ENCODE peak calls at places on chromosomes 5 and 9, in ten cellular contexts. Z, K, I, R, H, J, U, C, X and G are unnamed samples.

GRCh38 chr5:82156876-82157275 is 121.3 kb downstream of the RPS23 start:
- DNase-seq in Z (no peak), X (no peak), I (peak), U (no peak), R (no peak), K (no peak), J (no peak), H (no peak), C (no peak), G (no peak)

GRCh38 chr5:110092955-110093785 is 403.4 kb downstream of the MAN2A1 start:
- DNase-seq in H (no peak), U (no peak), I (peak), J (no peak), Z (no peak), C (no peak), X (no peak), K (no peak), R (no peak), G (no peak)

GRCh38 chr5:163478126-163478981 is 17.9 kb downstream of the HMMR start:
- DNase-seq in R (no peak), X (no peak), H (no peak), Z (no peak), I (no peak), U (no peak), K (peak), J (no peak), C (no peak), G (peak)

GRCh38 chr5:39284552-39284951 is 65.2 kb upstream of the FYB1 start:
- DNase-seq in I (no peak), H (no peak), R (no peak), C (no peak), K (no peak), U (no peak), X (no peak), Z (no peak), J (no peak), G (no peak)

GRCh38 chr9:95307538-95307937 is 10.0 kb downstream of the FANCC start:
- DNase-seq in X (no peak), K (no peak), H (no peak), I (no peak), Z (no peak), C (no peak), R (no peak), U (no peak), J (no peak), G (no peak)

GRCh38 chr5:37685211-37685610 is 154.6 kb downstream of the GDNF start:
- DNase-seq in K (no peak), C (no peak), J (no peak), X (no peak), H (no peak), R (no peak), Z (no peak), U (no peak), I (no peak), G (no peak)

GRCh38 chr5:37533851-37534250 is 154.7 kb downstream of the WDR70 start:
- DNase-seq in J (no peak), K (peak), H (no peak), U (no peak), Z (no peak), I (no peak), R (no peak), C (no peak), X (no peak), G (no peak)

GRCh38 chr5:117888688-117889087 is 1099.7 kb downstream of the DTWD2 start:
- DNase-seq in X (no peak), Z (no peak), U (peak), I (no peak), C (no peak), H (no peak), K (no peak), R (no peak), J (no peak), G (no peak)

GRCh38 chr5:57174128-57174849 is 430 bp downstream of the GPBP1 start:
- DNase-seq in H (peak), J (no peak), R (peak), I (peak), X (no peak), K (peak), Z (no peak), U (peak), C (no peak), G (no peak)

GRCh38 chr5:67813879-67814539 is 401.5 kb upstream of the PIK3R1 start:
- DNase-seq in J (no peak), X (no peak), U (no peak), K (no peak), H (no peak), R (no peak), C (no peak), Z (no peak), I (no peak), G (no peak)

GRCh38 chr5:158514353-158514960 is 585.3 kb downstream of the EBF1 start:
- DNase-seq in X (no peak), J (no peak), C (no peak), Z (no peak), H (no peak), R (no peak), U (no peak), I (no peak), K (peak), G (no peak)

GRCh38 chr9:30670805-30671562 is 1713.5 kb upstream of the ACO1 start:
- DNase-seq in X (no peak), U (no peak), R (no peak), J (no peak), H (no peak), Z (peak), I (no peak), K (no peak), C (no peak), G (no peak)

GRCh38 chr5:171681667-171682066 is 104.0 kb upstream of the SMIM23 start:
- DNase-seq in U (no peak), R (no peak), K (peak), Z (no peak), X (no peak), I (no peak), J (no peak), H (no peak), C (no peak), G (no peak)

GRCh38 chr5:169300468-169301385 is at the start of gene SLIT3:
- DNase-seq in J (no peak), H (no peak), C (peak), X (no peak), R (no peak), K (peak), Z (peak), U (peak), I (peak), G (peak)

GRCh38 chr9:92342825-92343488 is 17.2 kb downstream of the CENPP start:
- DNase-seq in K (no peak), C (no peak), X (no peak), H (no peak), R (no peak), U (no peak), I (no peak), J (no peak), Z (no peak), G (no peak)

GRCh38 chr9:98846081-98846480 is 38.6 kb downstream of the GALNT12 start:
- DNase-seq in U (no peak), I (no peak), K (no peak), Z (no peak), C (no peak), R (no peak), H (no peak), J (no peak), X (no peak), G (no peak)

GRCh38 chr9:120386390-120387131 is 193.4 kb downstream of the CDK5RAP2 start:
- DNase-seq in C (no peak), R (no peak), X (no peak), J (peak), U (no peak), H (no peak), I (no peak), K (no peak), Z (no peak), G (no peak)

GRCh38 chr9:70403618-70404025 is 10.8 kb downstream of the KLF9 start:
- DNase-seq in Z (no peak), U (no peak), X (no peak), K (no peak), C (no peak), R (no peak), I (no peak), J (no peak), H (no peak), G (no peak)

GRCh38 chr5:124736814-124737186 is 9.6 kb downstream of the ZNF608 start:
- DNase-seq in I (no peak), J (no peak), R (no peak), U (no peak), X (no peak), C (no peak), Z (no peak), K (no peak), H (no peak), G (no peak)

GRCh38 chr9:74236857-74237256 is 260.3 kb upstream of the RORB start:
- DNase-seq in Z (no peak), C (no peak), H (no peak), R (no peak), K (no peak), I (no peak), J (no peak), X (no peak), U (no peak), G (no peak)

GRCh38 chr5:139038618-139039305 is 159.4 kb downstream of the SIL1 start:
- DNase-seq in X (no peak), J (no peak), H (no peak), C (no peak), U (no peak), Z (no peak), K (no peak), R (no peak), I (peak), G (no peak)

GRCh38 chr5:177194278-177194677 is 60.7 kb downstream of the NSD1 start:
- DNase-seq in K (peak), U (no peak), J (no peak), R (no peak), I (peak), C (no peak), Z (no peak), X (no peak), H (no peak), G (peak)

GRCh38 chr9:95182854-95183563 is 134.5 kb downstream of the FANCC start:
- DNase-seq in K (peak), I (peak), H (no peak), C (no peak), U (no peak), J (no peak), Z (no peak), R (no peak), X (no peak), G (no peak)

GRCh38 chr9:134268308-134268724 is 57.9 kb upstream of the RXRA start:
- DNase-seq in J (no peak), Z (no peak), X (no peak), R (no peak), H (no peak), C (no peak), K (no peak), I (no peak), U (peak), G (no peak)